ENCODE peak calls at places on chromosome X, in five cellular contexts. C is GM12878, Y is IMR-90, N is SK-N-SH, H is HepG2. I is an unnamed sample.
A peak's percentile ranks its signal among the peaks of the same experiment; 100 is the strongest.

GRCh38 chrX:155094468-155095061 is 23.3 kb downstream of the BRCC3 start:
- DNase-seq in N (peak; percentile 57), C (no peak), H (peak; percentile 20), Y (peak; percentile 21), I (peak; percentile 28)

GRCh38 chrX:63738696-63739095 is 46.3 kb downstream of the ARHGEF9 start:
- DNase-seq in C (no peak), H (no peak), Y (peak; percentile 6), N (no peak), I (no peak)

GRCh38 chrX:153444333-153445011 is 1.4 kb downstream of the TREX2 start:
- DNase-seq in C (no peak), Y (no peak), H (no peak), N (no peak), I (no peak)

GRCh38 chrX:65601530-65602281 is 65.7 kb upstream of the MSN start:
- DNase-seq in C (no peak), Y (peak; percentile 88), N (no peak), H (peak; percentile 0), I (no peak)

GRCh38 chrX:13756381-13756780 is 21.8 kb downstream of the OFD1 start:
- DNase-seq in N (no peak), Y (no peak), H (no peak), C (no peak), I (no peak)

GRCh38 chrX:56797966-56798711 is 69.1 kb downstream of the NBDY start:
- DNase-seq in Y (no peak), N (peak; percentile 40), C (no peak), H (no peak), I (no peak)

GRCh38 chrX:23317799-23318724 is 16.6 kb upstream of the PTCHD1 start:
- DNase-seq in C (no peak), Y (no peak), H (no peak), N (peak; percentile 69), I (peak; percentile 41)

GRCh38 chrX:11341274-11342256 is 48.4 kb downstream of the AMELX start:
- DNase-seq in C (peak; percentile 17), H (no peak), Y (peak; percentile 79), N (no peak), I (peak; percentile 49)

GRCh38 chrX:151505796-151506195 is 57.7 kb upstream of the PASD1 start:
- DNase-seq in N (peak; percentile 4), C (no peak), Y (no peak), H (peak; percentile 3), I (peak; percentile 49)

GRCh38 chrX:110733166-110733565 is 62.5 kb downstream of the CHRDL1 start:
- DNase-seq in N (no peak), Y (peak; percentile 17), H (no peak), C (no peak), I (no peak)

GRCh38 chrX:153669901-153670731 is 3.5 kb downstream of the PNCK start:
- DNase-seq in H (no peak), N (no peak), Y (no peak), C (no peak), I (no peak)

GRCh38 chrX:111244238-111244750 is 26.0 kb downstream of the CAPN6 start:
- DNase-seq in H (peak; percentile 0), N (peak; percentile 50), C (no peak), Y (peak; percentile 14), I (peak; percentile 16)

GRCh38 chrX:132940727-132941162 is 17.7 kb downstream of the HS6ST2 start:
- DNase-seq in N (peak; percentile 26), C (no peak), H (peak; percentile 31), Y (no peak), I (no peak)

GRCh38 chrX:72086995-72087394 is 44.7 kb downstream of the RTL5 start:
- DNase-seq in C (no peak), N (no peak), Y (no peak), H (no peak), I (no peak)

GRCh38 chrX:132631579-132632232 is 142.9 kb upstream of the MBNL3 start:
- DNase-seq in C (no peak), Y (peak; percentile 40), H (peak; percentile 31), N (peak; percentile 5), I (peak; percentile 10)

GRCh38 chrX:10628906-10629305 is 8.5 kb upstream of the MID1 start:
- DNase-seq in N (no peak), Y (no peak), H (no peak), C (no peak), I (no peak)

GRCh38 chrX:134529481-134529880 is 69.5 kb downstream of the HPRT1 start:
- DNase-seq in H (no peak), C (no peak), Y (no peak), N (no peak), I (no peak)

GRCh38 chrX:66150188-66150587 is 13.9 kb upstream of the HEPH start:
- DNase-seq in N (no peak), Y (peak; percentile 7), C (no peak), H (no peak), I (peak; percentile 45)

GRCh38 chrX:116272328-116272727 is 101.8 kb downstream of the AGTR2 start:
- DNase-seq in H (no peak), C (no peak), N (no peak), Y (peak; percentile 69), I (no peak)

GRCh38 chrX:134244043-134244442 is 7.1 kb downstream of the CCDC160 start:
- DNase-seq in H (no peak), C (no peak), N (no peak), Y (peak; percentile 33), I (no peak)

GRCh38 chrX:130658310-130658709 is 244.7 kb downstream of the ENOX2 start:
- DNase-seq in N (no peak), H (no peak), C (no peak), Y (no peak), I (no peak)

GRCh38 chrX:23637187-23637586 is 30.1 kb upstream of the PRDX4 start:
- DNase-seq in N (no peak), C (no peak), Y (no peak), H (no peak), I (no peak)

GRCh38 chrX:10577863-10578262 is 42.5 kb downstream of the MID1 start:
- DNase-seq in C (no peak), Y (no peak), H (no peak), N (no peak), I (no peak)

GRCh38 chrX:38276089-38276488 is 51.2 kb downstream of the RPGR start:
- DNase-seq in N (no peak), Y (no peak), C (no peak), H (no peak), I (no peak)

GRCh38 chrX:38273453-38273852 is 52.8 kb upstream of the SRPX start:
- DNase-seq in C (peak; percentile 8), N (no peak), Y (peak; percentile 47), H (no peak), I (no peak)

GRCh38 chrX:38277136-38277535 is 50.2 kb downstream of the RPGR start:
- DNase-seq in Y (peak; percentile 4), N (no peak), H (no peak), C (no peak), I (no peak)

GRCh38 chrX:38277802-38278201 is 49.5 kb downstream of the RPGR start:
- DNase-seq in H (peak; percentile 62), C (no peak), N (no peak), Y (no peak), I (no peak)

GRCh38 chrX:38275615-38276014 is 51.7 kb downstream of the RPGR start:
- DNase-seq in N (no peak), Y (peak; percentile 93), H (peak; percentile 51), C (peak; percentile 13), I (no peak)
- TF ChIP-seq MXI1 in N (no peak), Y (no peak), H (no peak), C (no peak), I (no peak)

GRCh38 chrX:53254570-53255461 is 26.6 kb downstream of the IQSEC2 start:
- DNase-seq in C (no peak), Y (no peak), H (no peak), N (no peak), I (no peak)

GRCh38 chrX:53255738-53256191 is 25.6 kb downstream of the IQSEC2 start:
- DNase-seq in H (no peak), C (no peak), Y (no peak), N (peak; percentile 52), I (peak; percentile 90)

GRCh38 chrX:53257670-53258423 is 23.5 kb downstream of the IQSEC2 start:
- DNase-seq in C (no peak), N (no peak), Y (no peak), H (no peak), I (no peak)

GRCh38 chrX:53257166-53257565 is 24.2 kb downstream of the IQSEC2 start:
- DNase-seq in Y (no peak), C (no peak), N (no peak), H (no peak), I (no peak)

GRCh38 chrX:53256446-53257041 is 24.8 kb downstream of the IQSEC2 start:
- DNase-seq in Y (no peak), C (no peak), H (no peak), N (peak; percentile 55), I (peak; percentile 52)
- TF ChIP-seq MXI1 in Y (no peak), C (no peak), H (no peak), N (no peak), I (no peak)

DNA sequence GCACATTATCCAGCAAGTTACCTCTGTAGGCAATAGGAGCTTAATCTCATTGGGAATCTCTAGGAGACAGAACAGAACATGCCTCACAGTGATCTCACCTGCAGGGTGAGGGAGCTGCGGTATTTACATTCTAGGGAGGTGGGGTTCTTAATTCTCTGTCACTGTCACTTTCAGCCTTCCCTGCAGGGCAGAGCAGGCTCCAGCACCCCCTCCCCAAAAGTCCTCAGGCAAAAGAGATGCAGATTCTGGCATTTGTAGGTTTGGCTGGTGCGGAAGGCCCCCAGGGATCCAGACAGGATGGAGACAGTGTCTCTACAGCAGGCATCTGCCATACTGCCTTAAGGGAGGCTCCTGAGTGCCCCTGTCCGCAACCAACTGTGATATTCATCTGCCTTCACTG is 166.4 kb upstream of the ATP6AP2 start:
- DNase-seq in C (no peak), Y (no peak), N (no peak), H (no peak), I (no peak)
- TF ChIP-seq MXI1 in C (no peak), Y (no peak), N (no peak), H (no peak), I (no peak)

GRCh38 chrX:150316564-150316963 is 46.6 kb upstream of the MAMLD1 start:
- DNase-seq in C (no peak), H (no peak), N (no peak), Y (no peak), I (no peak)

GRCh38 chrX:150312931-150313330 is 50.2 kb upstream of the MAMLD1 start:
- DNase-seq in H (no peak), C (no peak), N (no peak), Y (no peak), I (no peak)

GRCh38 chrX:150313514-150313913 is 49.6 kb upstream of the MAMLD1 start:
- DNase-seq in Y (no peak), H (no peak), N (no peak), C (no peak), I (no peak)

GRCh38 chrX:150310881-150311280 is 52.2 kb upstream of the MAMLD1 start:
- DNase-seq in C (no peak), N (no peak), Y (no peak), H (no peak), I (no peak)

GRCh38 chrX:150314186-150314585 is 48.9 kb upstream of the MAMLD1 start:
- DNase-seq in C (no peak), Y (no peak), N (no peak), H (no peak), I (no peak)
- TF ChIP-seq MXI1 in C (no peak), Y (no peak), N (no peak), H (no peak), I (no peak)

I was measured in K562.